ENCODE peak calls at places on chromosomes 1 and 21, in seven cellular contexts. A is A549, B is heart right ventricle, O is uterus, C is IMR-90, R is mucosa of descending colon, H is astrocyte. P is an unnamed sample.

GRCh38 chr1:30695481-30695880 is 27.9 kb downstream of the MATN1 start:
- DNase-seq in A (no peak), B (no peak), O (peak; percentile 64), C (no peak), R (no peak), H (no peak), P (no peak)

GRCh38 chr1:91440845-91441244 is 36.2 kb upstream of the HFM1 start:
- DNase-seq in A (peak; percentile 14), B (no peak), O (no peak), C (no peak), R (no peak), H (no peak), P (no peak)

GRCh38 chr1:1167416-1168155 is 6.1 kb upstream of the TTLL10 start:
- DNase-seq in A (no peak), B (no peak), O (no peak), C (no peak), R (peak; percentile 85), H (no peak), P (no peak)

GRCh38 chr21:45451771-45452182 is 46.8 kb downstream of the COL18A1 start:
- DNase-seq in A (no peak), B (no peak), O (no peak), C (no peak), R (no peak), H (no peak), P (peak; percentile 39)

GRCh38 chr1:61979729-61980128 is 214.9 kb upstream of the L1TD1 start:
- DNase-seq in A (no peak), B (no peak), O (no peak), C (no peak), R (no peak), H (no peak), P (no peak)

GRCh38 chr1:21909286-21909759 is 27.8 kb downstream of the HSPG2 start:
- DNase-seq in A (no peak), B (no peak), O (peak; percentile 47), C (peak; percentile 50), R (no peak), H (no peak), P (no peak)

GRCh38 chr1:66764994-66765578 is 12.8 kb downstream of the DYNLT5 start:
- DNase-seq in A (peak; percentile 14), B (peak; percentile 25), O (peak; percentile 17), C (peak; percentile 66), R (peak; percentile 85), H (peak; percentile 22), P (no peak)

GRCh38 chr1:212970085-212970484 is 19.7 kb downstream of the VASH2 start:
- DNase-seq in A (no peak), B (no peak), O (no peak), C (no peak), R (no peak), H (no peak), P (no peak)

GRCh38 chr1:5850503-5850902 is 141.7 kb downstream of the NPHP4 start:
- DNase-seq in A (no peak), B (no peak), O (no peak), C (peak; percentile 4), R (no peak), H (no peak), P (no peak)

GRCh38 chr21:32367158-32367557 is 25.7 kb downstream of the URB1 start:
- DNase-seq in A (no peak), B (no peak), O (no peak), C (no peak), R (no peak), H (no peak), P (no peak)

GRCh38 chr21:42861311-42862122 is 17.8 kb downstream of the WDR4 start:
- DNase-seq in A (no peak), B (no peak), O (no peak), C (no peak), R (no peak), H (no peak), P (no peak)

GRCh38 chr1:168408531-168409242 is 128.0 kb downstream of the TBX19 start:
- DNase-seq in A (peak; percentile 32), B (no peak), O (no peak), C (peak; percentile 22), R (peak; percentile 12), H (peak; percentile 61), P (no peak)

GRCh38 chr1:43935711-43936427 is 2.3 kb downstream of the ARTN start:
- DNase-seq in A (no peak), B (no peak), O (no peak), C (no peak), R (peak; percentile 75), H (no peak), P (peak; percentile 79)

GRCh38 chr1:229148743-229149142 is 122.2 kb upstream of the RAB4A start:
- DNase-seq in A (no peak), B (no peak), O (no peak), C (no peak), R (no peak), H (no peak), P (no peak)

GRCh38 chr1:244273262-244273844 is 178.4 kb downstream of the ADSS2 start:
- DNase-seq in A (no peak), B (no peak), O (no peak), C (no peak), R (no peak), H (no peak), P (no peak)

GRCh38 chr1:2880812-2881295 is 79.4 kb upstream of the TTC34 start:
- DNase-seq in A (no peak), B (no peak), O (no peak), C (no peak), R (no peak), H (no peak), P (no peak)
- H3K9me3 ChIP-seq in A (no peaks in the 10 kb centered on the region), B (no peaks in the 10 kb centered on the region), O (no peaks in the 10 kb centered on the region), C (peaks cover 77% of the 10 kb centered on the region), R (no peaks in the 10 kb centered on the region), H (no peaks in the 10 kb centered on the region), P (no peaks in the 10 kb centered on the region)

GRCh38 chr1:240027059-240027462 is 64.6 kb upstream of the FMN2 start:
- DNase-seq in A (peak; percentile 60), B (no peak), O (no peak), C (peak; percentile 67), R (peak; percentile 71), H (peak; percentile 12), P (no peak)
- TF ChIP-seq CTCF in A (peak; percentile 96), B (peak; percentile 52), O (peak; percentile 59), C (peak; percentile 98), R (peak; percentile 42), H (peak; percentile 99), P (peak; percentile 78)

DNA sequence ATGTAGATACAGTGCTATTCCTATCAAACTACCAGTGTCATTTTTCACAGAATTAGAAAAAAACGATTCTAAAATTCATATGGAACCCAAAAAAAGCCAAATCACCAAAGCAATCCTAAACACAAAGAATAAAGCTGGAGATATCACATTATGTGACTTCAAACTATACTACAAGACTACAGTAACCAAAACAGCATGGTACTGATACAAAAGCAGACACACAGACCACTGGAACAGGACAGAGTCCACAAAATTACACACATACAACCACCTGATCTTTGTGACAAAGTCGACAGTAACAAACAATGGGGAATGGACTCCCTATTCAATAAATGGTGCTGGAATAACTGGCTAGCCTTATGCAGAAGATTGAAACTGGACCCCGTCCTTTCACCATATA is 71.4 kb upstream of the ZNF326 start:
- DNase-seq in A (no peak), B (no peak), O (no peak), C (no peak), R (no peak), H (no peak), P (no peak)
- H3K9me3 ChIP-seq in A (peaks cover 22% of the 10 kb centered on the region), B (peaks cover 14% of the 10 kb centered on the region), O (no peaks in the 10 kb centered on the region), C (no peaks in the 10 kb centered on the region), R (no peaks in the 10 kb centered on the region), H (no peaks in the 10 kb centered on the region), P (no peaks in the 10 kb centered on the region)

GRCh38 chr1:236560213-236560771 is 36.5 kb downstream of the LGALS8 start:
- DNase-seq in A (no peak), B (no peak), O (no peak), C (no peak), R (no peak), H (no peak), P (no peak)
- TF ChIP-seq CTCF in A (peak; percentile 13), B (no peak), O (no peak), C (no peak), R (no peak), H (no peak), P (no peak)

DNA sequence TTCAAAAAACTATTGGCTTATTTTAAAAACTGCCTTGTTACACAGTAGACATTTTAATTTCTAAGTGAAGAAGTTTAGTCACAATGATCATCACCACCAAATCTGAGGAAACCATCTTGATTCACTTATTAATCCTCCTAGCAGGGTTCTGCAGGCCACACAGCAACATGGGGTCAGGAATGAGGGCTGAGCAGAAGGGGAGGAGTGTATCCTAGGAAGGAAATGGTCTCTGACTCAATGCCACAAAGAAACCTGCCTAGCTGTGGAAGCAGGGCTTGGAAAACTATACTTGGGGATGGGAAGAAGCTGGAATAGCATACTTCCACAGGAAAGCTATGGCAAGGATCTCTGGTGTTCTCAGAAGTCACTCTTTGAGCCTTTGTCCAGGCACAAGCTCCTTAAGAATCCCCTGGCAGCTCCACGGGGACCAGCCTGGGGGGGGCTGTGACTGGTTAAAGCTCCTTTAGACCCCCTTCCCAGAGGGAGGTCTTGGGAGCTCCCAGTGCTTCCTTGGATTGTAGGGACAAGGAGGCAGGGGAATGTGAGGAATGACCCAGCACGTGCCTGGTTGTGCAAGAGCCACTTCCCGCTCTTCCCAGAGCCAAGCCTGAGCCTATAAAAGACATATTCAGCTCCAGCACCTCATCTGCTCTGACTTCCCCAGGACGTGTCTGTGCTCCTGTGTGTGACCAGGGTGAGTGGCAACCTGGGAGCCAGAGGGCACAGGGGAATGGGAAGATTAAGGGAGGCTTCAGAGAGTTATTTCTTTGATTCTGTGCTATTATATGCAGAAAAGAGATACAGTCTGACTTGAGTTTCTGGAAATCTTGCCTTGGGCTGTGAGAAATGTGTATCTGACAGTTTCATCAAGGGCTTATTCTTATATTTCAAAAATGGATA is at the start of gene LCE2A:
- DNase-seq in A (no peak), B (no peak), O (no peak), C (no peak), R (no peak), H (no peak), P (no peak)
- H3K9me3 ChIP-seq in A (no peaks in the 10 kb centered on the region), B (peaks cover 7% of the 10 kb centered on the region), O (no peaks in the 10 kb centered on the region), C (no peaks in the 10 kb centered on the region), R (no peaks in the 10 kb centered on the region), H (no peaks in the 10 kb centered on the region), P (no peaks in the 10 kb centered on the region)

GRCh38 chr1:3176820-3177219 is 107.8 kb downstream of the PRDM16 start:
- DNase-seq in A (no peak), B (no peak), O (no peak), C (no peak), R (no peak), H (no peak), P (no peak)

GRCh38 chr1:3178279-3178678 is 109.3 kb downstream of the PRDM16 start:
- DNase-seq in A (no peak), B (no peak), O (no peak), C (no peak), R (no peak), H (no peak), P (peak; percentile 74)

GRCh38 chr1:3180915-3181314 is 111.9 kb downstream of the PRDM16 start:
- DNase-seq in A (no peak), B (no peak), O (no peak), C (no peak), R (no peak), H (no peak), P (no peak)

GRCh38 chr1:3176028-3176427 is 107.0 kb downstream of the PRDM16 start:
- DNase-seq in A (no peak), B (no peak), O (no peak), C (no peak), R (no peak), H (no peak), P (no peak)

DNA sequence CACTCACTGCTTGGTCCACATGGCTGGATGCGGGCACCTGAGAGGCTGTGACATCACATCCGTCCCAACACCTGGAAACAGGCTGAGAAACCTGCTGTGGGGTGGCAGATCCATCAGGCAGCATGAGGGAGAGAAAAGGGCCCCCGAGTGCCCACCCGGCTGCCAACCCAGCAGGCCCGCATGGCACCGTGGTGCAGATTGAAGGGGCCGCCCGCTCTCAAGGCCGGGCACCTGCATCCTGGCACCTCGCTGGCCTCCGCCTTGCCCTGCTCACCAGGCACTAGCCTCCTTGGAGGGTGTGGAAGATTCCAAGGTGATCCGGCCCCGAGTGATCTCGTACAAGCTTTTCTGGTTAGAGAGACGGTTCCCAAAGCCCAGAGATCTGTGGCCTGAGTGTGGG is 110.5 kb downstream of the PRDM16 start:
- DNase-seq in A (no peak), B (no peak), O (no peak), C (no peak), R (no peak), H (no peak), P (no peak)
- TF ChIP-seq CTCF in A (no peak), B (no peak), O (no peak), C (no peak), R (no peak), H (no peak), P (no peak)

P was measured in pancreas.